ENCODE peak calls at places on chromosomes 2 and 18, in nine cellular contexts. One of them, this sample, is unnamed.

GRCh38 chr2:22281033-22281432 is 1103.9 kb upstream of the KLHL29 start:
- DNase-seq in heart left ventricle: peak; percentile 22
- DNase-seq in GM12864: no peak
- DNase-seq in astrocyte of the spinal cord: peak; percentile 12
- DNase-seq in stomach: no peak
- DNase-seq in A549: no peak
- DNase-seq in heart right ventricle: peak; percentile 33
- DNase-seq in left ventricle myocardium inferior: no peak
- DNase-seq in AG04449: no peak
- DNase-seq in this sample: no peak

GRCh38 chr18:10046178-10046807 is 132.5 kb downstream of the VAPA start:
- DNase-seq in GM12864: no peak
- DNase-seq in heart left ventricle: no peak
- DNase-seq in left ventricle myocardium inferior: no peak
- DNase-seq in heart right ventricle: no peak
- DNase-seq in astrocyte of the spinal cord: no peak
- DNase-seq in AG04449: no peak
- DNase-seq in stomach: peak; percentile 7
- DNase-seq in A549: no peak
- DNase-seq in this sample: no peak

GRCh38 chr18:55419132-55419938 is 168.7 kb downstream of the TCF4 start:
- DNase-seq in heart right ventricle: no peak
- DNase-seq in astrocyte of the spinal cord: no peak
- DNase-seq in stomach: no peak
- DNase-seq in heart left ventricle: no peak
- DNase-seq in AG04449: no peak
- DNase-seq in left ventricle myocardium inferior: no peak
- DNase-seq in GM12864: no peak
- DNase-seq in A549: no peak
- DNase-seq in this sample: peak; percentile 76

GRCh38 chr2:191866675-191867506 is 20.0 kb upstream of the CAVIN2 start:
- DNase-seq in AG04449: peak; percentile 76
- DNase-seq in astrocyte of the spinal cord: peak; percentile 90
- DNase-seq in A549: peak; percentile 95
- DNase-seq in GM12864: no peak
- DNase-seq in left ventricle myocardium inferior: no peak
- DNase-seq in heart right ventricle: peak; percentile 45
- DNase-seq in heart left ventricle: no peak
- DNase-seq in stomach: no peak
- DNase-seq in this sample: peak; percentile 94

GRCh38 chr2:44680983-44681481 is 260.5 kb upstream of the SIX3 start:
- DNase-seq in left ventricle myocardium inferior: no peak
- DNase-seq in stomach: no peak
- DNase-seq in heart right ventricle: no peak
- DNase-seq in astrocyte of the spinal cord: no peak
- DNase-seq in heart left ventricle: no peak
- DNase-seq in GM12864: no peak
- DNase-seq in A549: no peak
- DNase-seq in AG04449: no peak
- DNase-seq in this sample: no peak

GRCh38 chr2:134108124-134108523 is 145.7 kb upstream of the MGAT5 start:
- DNase-seq in AG04449: no peak
- DNase-seq in stomach: no peak
- DNase-seq in heart right ventricle: no peak
- DNase-seq in A549: no peak
- DNase-seq in heart left ventricle: no peak
- DNase-seq in astrocyte of the spinal cord: no peak
- DNase-seq in left ventricle myocardium inferior: no peak
- DNase-seq in GM12864: no peak
- DNase-seq in this sample: no peak

GRCh38 chr18:38241216-38241615 is 675.6 kb upstream of the CELF4 start:
- DNase-seq in GM12864: no peak
- DNase-seq in A549: no peak
- DNase-seq in heart right ventricle: no peak
- DNase-seq in stomach: no peak
- DNase-seq in heart left ventricle: no peak
- DNase-seq in left ventricle myocardium inferior: no peak
- DNase-seq in astrocyte of the spinal cord: peak; percentile 50
- DNase-seq in AG04449: no peak
- DNase-seq in this sample: no peak

GRCh38 chr2:230944123-230944653 is 19.1 kb upstream of the GPR55 start:
- DNase-seq in GM12864: peak; percentile 75
- DNase-seq in AG04449: no peak
- DNase-seq in astrocyte of the spinal cord: no peak
- DNase-seq in left ventricle myocardium inferior: no peak
- DNase-seq in A549: no peak
- DNase-seq in heart right ventricle: no peak
- DNase-seq in stomach: peak; percentile 23
- DNase-seq in heart left ventricle: no peak
- DNase-seq in this sample: no peak

GRCh38 chr2:235263205-235264120 is 230.4 kb upstream of the AGAP1 start:
- DNase-seq in A549: peak; percentile 94
- DNase-seq in heart right ventricle: peak; percentile 82
- DNase-seq in heart left ventricle: peak; percentile 88
- DNase-seq in AG04449: peak; percentile 52
- DNase-seq in left ventricle myocardium inferior: peak; percentile 81
- DNase-seq in astrocyte of the spinal cord: peak; percentile 92
- DNase-seq in stomach: peak; percentile 34
- DNase-seq in GM12864: no peak
- DNase-seq in this sample: peak; percentile 86

GRCh38 chr2:102975996-102976636 is 214.3 kb downstream of the TMEM182 start:
- DNase-seq in stomach: no peak
- DNase-seq in heart right ventricle: peak; percentile 11
- DNase-seq in A549: peak; percentile 55
- DNase-seq in astrocyte of the spinal cord: peak; percentile 20
- DNase-seq in AG04449: no peak
- DNase-seq in left ventricle myocardium inferior: no peak
- DNase-seq in heart left ventricle: no peak
- DNase-seq in GM12864: no peak
- DNase-seq in this sample: peak; percentile 12
- TF ChIP-seq CTCF in stomach: no peak
- TF ChIP-seq CTCF in heart right ventricle: peak; percentile 46
- TF ChIP-seq CTCF in A549: peak; percentile 35
- TF ChIP-seq CTCF in astrocyte of the spinal cord: peak; percentile 47
- TF ChIP-seq CTCF in AG04449: no peak
- TF ChIP-seq CTCF in left ventricle myocardium inferior: peak; percentile 61
- TF ChIP-seq CTCF in heart left ventricle: peak; percentile 47
- TF ChIP-seq CTCF in GM12864: peak; percentile 68
- TF ChIP-seq CTCF in this sample: peak; percentile 50

GRCh38 chr2:11288431-11288830 is 56.0 kb downstream of the ROCK2 start:
- DNase-seq in heart left ventricle: no peak
- DNase-seq in heart right ventricle: no peak
- DNase-seq in AG04449: no peak
- DNase-seq in astrocyte of the spinal cord: no peak
- DNase-seq in GM12864: no peak
- DNase-seq in A549: no peak
- DNase-seq in stomach: no peak
- DNase-seq in left ventricle myocardium inferior: no peak
- DNase-seq in this sample: no peak
- H3K4me3 ChIP-seq in heart left ventricle: no peak overlapping the region
- H3K4me3 ChIP-seq in heart right ventricle: peak overlapping the region; percentile 1
- H3K4me3 ChIP-seq in AG04449: no peak overlapping the region
- H3K4me3 ChIP-seq in astrocyte of the spinal cord: no peak overlapping the region
- H3K4me3 ChIP-seq in GM12864: no peak overlapping the region
- H3K4me3 ChIP-seq in A549: no peak overlapping the region
- H3K4me3 ChIP-seq in stomach: no peak overlapping the region
- H3K4me3 ChIP-seq in left ventricle myocardium inferior: no peak overlapping the region
- H3K4me3 ChIP-seq in this sample: no peak overlapping the region

DNA sequence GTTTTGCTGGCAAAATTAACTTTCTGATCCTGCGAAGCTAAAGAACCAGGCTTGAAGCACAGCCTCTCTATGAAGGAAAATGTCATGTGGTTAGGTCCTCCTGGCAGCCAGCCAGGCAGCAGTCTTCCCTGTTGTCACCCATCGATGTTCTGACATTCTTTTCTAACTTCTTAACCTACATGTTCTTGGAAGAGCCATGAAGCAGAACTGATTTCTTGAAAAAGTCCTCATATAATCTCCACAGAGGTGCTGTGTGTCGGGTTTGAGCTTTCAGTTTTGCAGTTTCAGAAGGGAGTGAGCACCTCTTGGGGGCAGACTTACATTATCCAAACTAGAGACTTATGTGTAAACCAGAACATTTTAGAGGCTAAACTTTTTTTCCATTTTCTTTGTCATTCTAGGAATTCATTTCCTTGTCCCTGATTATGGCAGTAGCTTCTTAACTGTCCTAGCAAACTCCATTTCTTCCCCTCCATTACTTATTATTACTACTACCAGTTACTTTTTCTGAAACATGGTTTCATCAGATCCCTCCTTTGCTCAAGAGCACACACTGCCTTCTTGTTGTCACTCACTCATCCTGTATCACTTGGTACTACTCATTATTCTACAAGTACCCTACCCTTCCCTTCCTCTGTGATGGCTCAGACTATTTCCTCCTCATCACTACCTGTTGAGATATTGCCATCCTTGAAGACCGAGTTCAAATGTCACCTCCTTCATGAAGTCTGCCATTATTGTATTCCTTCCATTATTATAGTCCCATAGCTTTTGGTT is 31.1 kb downstream of the DOK1 start:
- DNase-seq in heart left ventricle: peak; percentile 46
- DNase-seq in A549: no peak
- DNase-seq in astrocyte of the spinal cord: no peak
- DNase-seq in left ventricle myocardium inferior: peak; percentile 39
- DNase-seq in AG04449: no peak
- DNase-seq in heart right ventricle: peak; percentile 13
- DNase-seq in stomach: no peak
- DNase-seq in GM12864: no peak
- DNase-seq in this sample: no peak
- TF ChIP-seq CTCF in heart left ventricle: no peak
- TF ChIP-seq CTCF in A549: no peak
- TF ChIP-seq CTCF in astrocyte of the spinal cord: peak; percentile 6
- TF ChIP-seq CTCF in left ventricle myocardium inferior: no peak
- TF ChIP-seq CTCF in AG04449: no peak
- TF ChIP-seq CTCF in heart right ventricle: no peak
- TF ChIP-seq CTCF in stomach: no peak
- TF ChIP-seq CTCF in GM12864: no peak
- TF ChIP-seq CTCF in this sample: peak; percentile 18

DNA sequence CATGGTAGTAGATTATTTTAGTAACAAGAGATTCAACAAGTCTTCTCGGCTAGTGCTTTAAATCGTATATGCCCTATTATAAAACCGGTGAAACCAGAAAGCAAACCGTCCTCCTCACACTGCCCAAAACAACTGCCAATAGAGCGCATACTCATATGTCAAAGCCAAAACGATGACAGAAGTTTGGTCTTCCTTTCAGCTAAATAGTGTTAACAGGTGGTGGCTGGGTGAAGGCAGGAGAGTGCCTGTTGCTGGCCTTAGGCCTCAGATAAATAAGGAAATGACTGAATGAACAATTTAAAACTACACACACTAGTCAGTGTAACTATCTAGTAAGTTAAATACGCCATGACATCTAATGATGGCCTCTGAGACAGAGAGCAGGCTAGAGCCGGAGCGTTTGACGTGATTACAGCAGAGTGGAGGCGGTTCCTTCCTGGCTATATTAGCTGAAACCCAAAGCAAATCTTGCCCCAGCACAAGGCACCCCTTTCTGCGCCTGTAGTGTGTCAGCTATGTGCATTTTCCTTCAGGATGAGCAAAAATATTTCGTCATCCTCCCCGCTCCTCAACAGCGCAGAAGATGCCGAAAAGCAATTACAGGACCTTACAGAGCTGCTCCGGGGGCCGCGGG is 1.6 kb downstream of the LONRF2 start:
- DNase-seq in AG04449: no peak
- DNase-seq in A549: peak; percentile 50
- DNase-seq in astrocyte of the spinal cord: no peak
- DNase-seq in stomach: no peak
- DNase-seq in GM12864: no peak
- DNase-seq in heart left ventricle: no peak
- DNase-seq in left ventricle myocardium inferior: no peak
- DNase-seq in heart right ventricle: peak; percentile 11
- DNase-seq in this sample: no peak
- H3K4me3 ChIP-seq in AG04449: no peak overlapping the region
- H3K4me3 ChIP-seq in A549: peak overlapping the region; percentile 88
- H3K4me3 ChIP-seq in astrocyte of the spinal cord: peak overlapping the region; percentile 29
- H3K4me3 ChIP-seq in stomach: peak overlapping the region; percentile 60
- H3K4me3 ChIP-seq in GM12864: no peak overlapping the region
- H3K4me3 ChIP-seq in heart left ventricle: peak overlapping the region; percentile 54
- H3K4me3 ChIP-seq in left ventricle myocardium inferior: peak overlapping the region; percentile 72
- H3K4me3 ChIP-seq in heart right ventricle: peak overlapping the region; percentile 61
- H3K4me3 ChIP-seq in this sample: no peak overlapping the region

DNA sequence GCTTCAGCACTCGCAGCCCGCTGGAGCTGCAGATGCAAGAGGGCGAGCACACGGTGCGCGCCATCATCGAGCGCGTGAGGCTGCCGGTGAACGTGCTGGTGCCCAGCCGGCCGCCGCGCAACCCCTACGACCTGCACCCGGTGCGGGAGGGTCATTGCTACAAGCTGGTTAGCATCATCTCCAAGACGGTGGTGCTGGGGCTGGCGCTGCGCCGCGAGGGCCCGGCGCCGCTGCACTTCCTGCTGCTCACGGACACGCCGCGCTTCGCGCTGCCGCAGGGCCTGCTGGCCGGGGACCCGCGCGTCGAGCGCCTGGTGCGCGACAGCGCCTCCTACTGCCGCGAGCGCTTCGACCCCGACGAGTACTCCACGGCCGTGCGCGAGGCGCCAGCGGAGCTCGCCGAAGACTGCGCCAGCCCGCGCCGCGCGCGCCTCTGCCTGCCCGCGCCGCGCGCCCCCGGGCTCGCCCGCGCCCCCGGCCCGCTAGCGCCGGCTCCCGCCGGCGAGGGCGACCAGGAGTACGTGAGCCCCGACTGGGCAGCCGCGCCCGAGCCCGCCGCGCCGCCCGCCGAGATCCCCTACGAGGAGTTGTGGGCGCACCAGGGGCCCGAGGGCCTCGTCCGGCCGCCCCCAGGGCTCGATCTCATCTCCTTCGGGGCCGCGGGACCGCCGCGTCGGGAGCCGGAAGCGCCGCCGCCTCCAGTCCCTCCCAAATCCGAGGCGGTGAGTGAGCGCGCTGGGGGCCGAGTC is 11.8 kb downstream of the GAREM2 start:
- DNase-seq in astrocyte of the spinal cord: peak; percentile 51
- DNase-seq in AG04449: peak; percentile 7
- DNase-seq in heart left ventricle: peak; percentile 90
- DNase-seq in stomach: peak; percentile 84
- DNase-seq in GM12864: peak; percentile 37
- DNase-seq in left ventricle myocardium inferior: peak; percentile 86
- DNase-seq in heart right ventricle: peak; percentile 81
- DNase-seq in A549: peak; percentile 86
- DNase-seq in this sample: peak; percentile 84
- TF ChIP-seq CTCF in astrocyte of the spinal cord: peak; percentile 46
- TF ChIP-seq CTCF in AG04449: peak; percentile 78
- TF ChIP-seq CTCF in heart left ventricle: peak; percentile 75
- TF ChIP-seq CTCF in stomach: peak; percentile 30
- TF ChIP-seq CTCF in GM12864: peak; percentile 72
- TF ChIP-seq CTCF in left ventricle myocardium inferior: peak; percentile 70
- TF ChIP-seq CTCF in heart right ventricle: peak; percentile 80
- TF ChIP-seq CTCF in A549: peak; percentile 95
- TF ChIP-seq CTCF in this sample: peak; percentile 50

DNA sequence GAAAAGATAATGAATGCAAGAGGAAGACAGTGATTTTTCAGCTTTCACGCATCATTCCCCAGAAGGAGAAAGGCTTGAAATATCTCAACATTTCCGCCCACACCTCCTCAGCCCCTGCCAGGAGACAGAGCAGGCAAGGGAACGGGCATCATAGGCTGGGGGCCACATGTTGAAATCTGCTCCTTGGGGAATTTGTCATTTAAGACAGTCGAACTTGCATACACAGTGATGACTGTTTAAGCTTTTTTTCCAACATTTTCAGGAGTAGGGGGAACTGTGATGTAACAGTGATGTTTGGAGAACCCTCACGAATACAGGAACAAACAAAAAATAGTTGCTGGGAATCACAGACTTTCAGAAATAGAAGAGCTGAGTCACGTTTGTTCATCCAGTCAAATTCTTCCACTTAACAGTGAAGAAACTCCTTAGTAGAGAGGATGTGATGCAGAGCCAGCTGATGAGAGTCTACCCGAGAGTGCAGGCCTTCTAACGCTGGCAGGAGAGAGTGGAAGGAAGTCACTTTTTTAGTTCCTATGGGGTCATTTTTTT is 266.8 kb downstream of the ALPK2 start:
- DNase-seq in left ventricle myocardium inferior: no peak
- DNase-seq in stomach: no peak
- DNase-seq in astrocyte of the spinal cord: peak; percentile 95
- DNase-seq in A549: peak; percentile 83
- DNase-seq in AG04449: peak; percentile 88
- DNase-seq in GM12864: peak; percentile 7
- DNase-seq in heart left ventricle: no peak
- DNase-seq in heart right ventricle: peak; percentile 19
- DNase-seq in this sample: peak; percentile 94
- H3K4me3 ChIP-seq in left ventricle myocardium inferior: peak overlapping the region; percentile 13
- H3K4me3 ChIP-seq in stomach: no peak overlapping the region
- H3K4me3 ChIP-seq in astrocyte of the spinal cord: no peak overlapping the region
- H3K4me3 ChIP-seq in A549: no peak overlapping the region
- H3K4me3 ChIP-seq in AG04449: no peak overlapping the region
- H3K4me3 ChIP-seq in GM12864: no peak overlapping the region
- H3K4me3 ChIP-seq in heart left ventricle: no peak overlapping the region
- H3K4me3 ChIP-seq in heart right ventricle: peak overlapping the region; percentile 1
- H3K4me3 ChIP-seq in this sample: peak overlapping the region; percentile 41

This sample was measured in AG10803.